ENCODE peak calls at places on chromosomes 13 and 19, in seven cellular contexts. Q, O, Z, N, F, D and K are unnamed samples.

GRCh38 chr19:31261651-31262331 is 87.4 kb downstream of the TSHZ3 start:
- DNase-seq in Z (no peak), Q (no peak), D (no peak), N (no peak), O (no peak), F (no peak), K (no peak)

GRCh38 chr19:27860309-27860934 is 1352.5 kb downstream of the UQCRFS1 start:
- DNase-seq in Q (no peak), N (no peak), O (no peak), Z (no peak), D (no peak), F (no peak), K (no peak)

GRCh38 chr13:39527961-39528720 is 74.9 kb downstream of the LHFPL6 start:
- DNase-seq in D (no peak), F (no peak), N (no peak), Q (no peak), Z (no peak), O (peak), K (no peak)

GRCh38 chr19:17289489-17289888 is 7.8 kb downstream of the ANKLE1 start:
- DNase-seq in N (no peak), D (peak), Q (no peak), F (no peak), O (peak), Z (no peak), K (no peak)

GRCh38 chr19:2702170-2703076 is at the start of gene GNG7:
- DNase-seq in N (peak), Q (peak), O (peak), Z (no peak), F (peak), D (peak), K (peak)

GRCh38 chr19:17069249-17069648 is 6.0 kb downstream of the HAUS8 start:
- DNase-seq in Q (no peak), Z (no peak), F (no peak), O (no peak), N (no peak), D (no peak), K (no peak)

GRCh38 chr13:31947105-31947504 is 84.5 kb upstream of the FRY start:
- DNase-seq in N (no peak), F (no peak), Q (no peak), Z (no peak), O (no peak), D (no peak), K (no peak)

GRCh38 chr19:3381701-3382372 is 15.5 kb downstream of the NFIC start:
- DNase-seq in N (no peak), Q (no peak), Z (no peak), F (no peak), O (no peak), D (no peak), K (no peak)

GRCh38 chr13:113853518-113854237 is 10.2 kb downstream of the GAS6 start:
- DNase-seq in D (no peak), O (no peak), F (no peak), N (no peak), Z (no peak), Q (no peak), K (no peak)

GRCh38 chr13:77306458-77306857 is 20.4 kb downstream of the MYCBP2 start:
- DNase-seq in Q (no peak), F (no peak), D (no peak), Z (no peak), N (no peak), O (no peak), K (no peak)

GRCh38 chr19:53372196-53372595 is 6.7 kb downstream of the ZNF525 start:
- DNase-seq in F (no peak), N (no peak), D (no peak), O (no peak), Q (no peak), Z (no peak), K (no peak)